ENCODE peak calls at places on chromosome 16, in four cellular contexts. M is kidney, Q is adrenal gland, C is right lobe of liver. X is an unnamed sample. For H3K4me1 and H3K36me3, the result is how much of the 10 kb centered on the place peaks cover.

GRCh38 chr16:51150159-51150893 is 744 bp downstream of the SALL1 start:
- DNase-seq in M (no peak), Q (no peak), C (no peak), X (no peak)

GRCh38 chr16:10932959-10933710 is 9.1 kb downstream of the DEXI start:
- DNase-seq in M (no peak), Q (no peak), C (no peak), X (no peak)

GRCh38 chr16:46885960-46886763 is 2.0 kb downstream of the GPT2 start:
- DNase-seq in M (no peak), Q (no peak), C (peak), X (no peak)

GRCh38 chr16:85206472-85207356 is 94.4 kb upstream of the CIBAR2 start:
- DNase-seq in M (peak), Q (peak), C (no peak), X (no peak)

GRCh38 chr16:59601452-59601851 is 867.3 kb upstream of the GOT2 start:
- DNase-seq in M (no peak), Q (no peak), C (no peak), X (no peak)

GRCh38 chr16:67019171-67019570 is 9.8 kb upstream of the CBFB start:
- DNase-seq in M (no peak), Q (no peak), C (no peak), X (no peak)

GRCh38 chr16:74811911-74812310 is 37.3 kb upstream of the FA2H start:
- DNase-seq in M (no peak), Q (peak), C (no peak), X (no peak)

GRCh38 chr16:49277386-49277742 is 4.3 kb downstream of the CBLN1 start:
- DNase-seq in M (no peak), Q (no peak), C (no peak), X (no peak)

GRCh38 chr16:71214771-71215381 is 15.6 kb downstream of the HYDIN start:
- DNase-seq in M (no peak), Q (no peak), C (no peak), X (no peak)

GRCh38 chr16:49921791-49922456 is 66.0 kb upstream of the ZNF423 start:
- DNase-seq in M (no peak), Q (peak), C (peak), X (peak)

GRCh38 chr16:77723108-77723514 is 797 bp downstream of the NUDT7 start:
- DNase-seq in M (no peak), Q (no peak), C (peak), X (peak)

GRCh38 chr16:17211797-17212196 is 259.0 kb downstream of the XYLT1 start:
- DNase-seq in M (no peak), Q (no peak), C (no peak), X (peak)

GRCh38 chr16:8675183-8676159 is 1.1 kb downstream of the ABAT start:
- DNase-seq in M (no peak), Q (no peak), C (peak), X (peak)

GRCh38 chr16:67781548-67781921 is 24.8 kb downstream of the RANBP10 start:
- DNase-seq in M (no peak), Q (no peak), C (no peak), X (peak)

GRCh38 chr16:77816293-77816692 is 27.9 kb downstream of the VAT1L start:
- DNase-seq in M (no peak), Q (no peak), C (peak), X (no peak)

GRCh38 chr16:11583171-11583570 is 3.5 kb downstream of the LITAF start:
- DNase-seq in M (no peak), Q (no peak), C (no peak), X (no peak)

GRCh38 chr16:49376206-49376605 is 2.6 kb downstream of the C16orf78 start:
- DNase-seq in M (no peak), Q (no peak), C (no peak), X (no peak)

GRCh38 chr16:76387994-76388393 is 110.8 kb downstream of the CNTNAP4 start:
- DNase-seq in M (no peak), Q (no peak), C (no peak), X (no peak)

GRCh38 chr16:50810241-50810965 is 68.5 kb downstream of the CYLD start:
- DNase-seq in M (no peak), Q (no peak), C (no peak), X (no peak)

GRCh38 chr16:1335211-1335971 is 1.9 kb downstream of the BAIAP3 start:
- DNase-seq in M (no peak), Q (no peak), C (no peak), X (no peak)

GRCh38 chr16:2532494-2533141 is 1.4 kb upstream of the CEMP1 start:
- DNase-seq in M (peak), Q (peak), C (peak), X (peak)

GRCh38 chr16:68037820-68038597 is 14.9 kb downstream of the DUS2 start:
- DNase-seq in M (no peak), Q (no peak), C (no peak), X (no peak)

GRCh38 chr16:88088161-88088581 is 136.9 kb downstream of the BANP start:
- DNase-seq in M (peak), Q (no peak), C (peak), X (no peak)

GRCh38 chr16:85663891-85664321 is 24.8 kb downstream of the GINS2 start:
- DNase-seq in M (peak), Q (peak), C (no peak), X (no peak)

GRCh38 chr16:82067810-82068325 is 32.8 kb downstream of the HSD17B2 start:
- DNase-seq in M (no peak), Q (no peak), C (no peak), X (no peak)

GRCh38 chr16:25148568-25149215 is 37.1 kb downstream of the LCMT1 start:
- DNase-seq in M (no peak), Q (no peak), C (no peak), X (no peak)

GRCh38 chr16:88691924-88692560 is 5.7 kb upstream of the SNAI3 start:
- DNase-seq in M (no peak), Q (no peak), C (peak), X (no peak)

GRCh38 chr16:4329354-4329775 is 13.5 kb downstream of the GLIS2 start:
- DNase-seq in M (no peak), Q (no peak), C (no peak), X (no peak)
- H3K4me1 ChIP-seq in M (under half), Q (under half), C (under half), X (under half)

GRCh38 chr16:84055801-84056634 is 13.4 kb upstream of the SLC38A8 start:
- DNase-seq in M (peak), Q (peak), C (no peak), X (no peak)
- H3K36me3 ChIP-seq in M (under half), Q (under half), C (under half), X (under half)

DNA sequence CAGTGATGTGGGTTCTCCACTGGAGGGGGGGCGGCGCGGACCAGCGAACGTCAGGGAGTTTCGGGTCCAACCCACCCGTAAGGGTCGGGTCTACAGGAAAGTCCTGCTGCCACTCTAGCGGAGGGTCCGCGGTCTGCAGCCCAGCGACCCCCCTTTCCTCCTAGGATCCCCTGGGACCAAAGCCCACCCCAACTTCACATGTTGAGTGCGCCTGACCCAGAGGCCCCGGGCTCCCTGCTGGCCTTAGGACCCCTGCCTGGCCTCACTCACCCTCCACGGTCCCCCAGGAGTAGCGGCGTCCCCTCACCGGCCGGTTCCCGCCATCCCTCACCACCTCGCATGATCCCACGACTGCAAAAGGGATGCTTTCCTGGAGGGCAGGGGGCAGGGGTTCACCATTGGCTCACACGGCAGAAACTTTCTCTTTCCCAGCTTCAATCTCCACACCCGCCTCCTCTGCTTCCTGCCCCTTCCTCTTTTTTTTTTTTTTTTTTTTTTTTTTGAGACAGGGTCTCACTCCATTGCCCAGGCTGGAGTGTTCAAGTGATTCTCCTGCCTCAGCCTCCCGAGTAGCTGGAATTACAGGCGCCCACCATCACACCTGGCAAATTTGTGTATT is 3.1 kb downstream of the SEPTIN1 start:
- DNase-seq in M (peak), Q (no peak), C (no peak), X (no peak)
- H3K27ac ChIP-seq in M (peak), Q (no peak), C (no peak), X (peak)

GRCh38 chr16:83214671-83215070 is 587.9 kb downstream of the CDH13 start:
- DNase-seq in M (no peak), Q (no peak), C (no peak), X (no peak)

GRCh38 chr16:83219285-83219684 is 588.5 kb upstream of the HSBP1 start:
- DNase-seq in M (no peak), Q (no peak), C (no peak), X (no peak)

GRCh38 chr16:83212301-83212841 is 585.6 kb downstream of the CDH13 start:
- DNase-seq in M (no peak), Q (no peak), C (no peak), X (no peak)

GRCh38 chr16:83211711-83212110 is 584.9 kb downstream of the CDH13 start:
- DNase-seq in M (no peak), Q (no peak), C (no peak), X (no peak)

DNA sequence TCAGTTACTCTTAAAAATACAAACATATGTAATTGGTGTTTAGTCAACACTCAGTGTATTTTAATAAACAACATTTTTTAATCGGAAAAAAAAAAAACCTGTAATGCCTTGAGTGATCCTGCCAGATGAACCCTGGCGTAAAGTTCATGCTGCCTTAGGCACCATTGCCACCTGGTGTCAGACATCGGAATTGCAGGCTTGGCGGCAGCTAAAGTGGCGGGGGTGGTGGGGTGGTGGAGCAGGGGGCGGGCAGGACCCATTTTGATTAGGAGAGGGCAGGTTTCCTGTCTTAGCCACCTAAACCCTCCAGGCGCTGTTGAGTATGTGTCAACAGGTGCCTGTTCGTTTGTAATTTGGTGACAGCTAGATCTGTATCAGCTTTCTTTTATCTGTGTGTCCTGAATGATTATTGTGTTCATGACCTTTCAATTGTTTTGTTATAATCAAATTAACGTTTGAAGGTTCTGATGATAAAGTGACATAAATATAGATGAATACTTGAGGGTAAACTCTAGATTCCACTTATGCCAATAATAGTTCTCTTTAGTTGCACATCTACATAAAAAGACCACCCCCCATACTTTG is 588.7 kb downstream of the CDH13 start:
- DNase-seq in M (no peak), Q (peak), C (peak), X (no peak)
- H3K4me1 ChIP-seq in M (under half), Q (under half), C (under half), X (under half)

GRCh38 chr16:27330542-27330941 is 16.8 kb downstream of the IL4R start:
- DNase-seq in M (peak), Q (peak), C (peak), X (no peak)
- H3K36me3 ChIP-seq in M (under half), Q (under half), C (under half), X (under half)

X was measured in naive thymus-derived CD4-positive, alpha-beta T cell.